ENCODE peak calls at places on chromosomes 2 and 18, in six cellular contexts. H, W, G, Y, R and Q are unnamed samples.

GRCh38 chr2:201414099-201415023 is 36.9 kb downstream of the TRAK2 start:
- DNase-seq in H (peak; percentile 38), W (no peak), G (no peak), Y (no peak), R (no peak), Q (no peak)

GRCh38 chr2:159773426-159773825 is 24.6 kb downstream of the CD302 start:
- DNase-seq in H (no peak), W (no peak), G (no peak), Y (no peak), R (no peak), Q (no peak)

GRCh38 chr2:42117923-42118758 is 51.0 kb upstream of the EML4 start:
- DNase-seq in H (peak; percentile 56), W (no peak), G (no peak), Y (no peak), R (no peak), Q (no peak)

GRCh38 chr2:29921560-29921915 is at the start of gene ALK:
- DNase-seq in H (no peak), W (peak; percentile 96), G (peak; percentile 87), Y (peak; percentile 88), R (peak; percentile 2), Q (peak; percentile 93)

GRCh38 chr2:44233450-44234128 is 41.7 kb upstream of the SLC3A1 start:
- DNase-seq in H (no peak), W (no peak), G (no peak), Y (no peak), R (no peak), Q (no peak)

GRCh38 chr2:239144713-239144999 is 256.2 kb downstream of the HDAC4 start:
- DNase-seq in H (no peak), W (no peak), G (no peak), Y (no peak), R (no peak), Q (no peak)

GRCh38 chr2:145593991-145594702 is 1074.2 kb upstream of the ZEB2 start:
- DNase-seq in H (no peak), W (peak; percentile 27), G (no peak), Y (no peak), R (no peak), Q (no peak)

GRCh38 chr2:12796617-12797016 is 79.9 kb downstream of the TRIB2 start:
- DNase-seq in H (no peak), W (no peak), G (no peak), Y (no peak), R (no peak), Q (no peak)

GRCh38 chr18:49178736-49179135 is 228.0 kb upstream of the SMAD7 start:
- DNase-seq in H (no peak), W (peak; percentile 25), G (peak; percentile 34), Y (peak; percentile 42), R (no peak), Q (peak; percentile 12)
- H3K27ac ChIP-seq in H (no peak overlapping the region), W (no peak overlapping the region), G (no peak overlapping the region), Y (no peak overlapping the region), R (no peak overlapping the region), Q (no peak overlapping the region)

GRCh38 chr2:100562613-100563406 is at the start of gene PDCL3:
- DNase-seq in H (peak; percentile 98), W (peak; percentile 98), G (peak; percentile 95), Y (peak; percentile 98), R (peak; percentile 86), Q (peak; percentile 98)
- TF ChIP-seq POLR2A in H (peak; percentile 81), W (peak; percentile 90), G (no peak), Y (peak; percentile 77), R (peak; percentile 40), Q (peak; percentile 82)

DNA sequence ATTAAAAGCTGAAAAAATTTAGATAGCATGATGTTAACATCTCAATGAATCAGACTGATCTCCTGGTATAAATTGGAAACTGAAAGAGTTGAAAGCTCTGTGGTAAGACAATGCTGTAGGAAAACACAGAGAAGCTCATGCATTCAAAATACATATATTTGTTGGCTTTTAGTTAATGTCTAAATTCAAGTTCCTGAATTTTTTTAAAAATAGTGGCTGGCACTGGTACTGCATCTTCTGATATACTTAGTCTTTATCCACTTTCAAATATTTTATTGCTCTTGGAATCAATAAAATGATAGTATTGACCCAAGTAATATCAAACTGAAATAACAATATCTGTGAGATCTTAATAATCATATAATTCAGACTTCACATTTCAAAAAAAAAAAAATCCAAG is 151.4 kb upstream of the FIGN start:
- DNase-seq in H (no peak), W (no peak), G (no peak), Y (no peak), R (no peak), Q (no peak)
- TF ChIP-seq CTCF in H (peak; percentile 3), W (no peak), G (no peak), Y (no peak), R (peak; percentile 32), Q (no peak)

GRCh38 chr18:48356151-48356745 is 52.9 kb downstream of the ZBTB7C start:
- DNase-seq in H (no peak), W (no peak), G (no peak), Y (no peak), R (no peak), Q (peak; percentile 84)

GRCh38 chr18:48356909-48357631 is 52.1 kb downstream of the ZBTB7C start:
- DNase-seq in H (no peak), W (no peak), G (no peak), Y (no peak), R (no peak), Q (peak; percentile 77)

GRCh38 chr18:48355526-48356115 is 53.6 kb downstream of the ZBTB7C start:
- DNase-seq in H (no peak), W (no peak), G (no peak), Y (no peak), R (no peak), Q (no peak)

GRCh38 chr18:48352051-48352755 is 57.0 kb downstream of the ZBTB7C start:
- DNase-seq in H (no peak), W (no peak), G (no peak), Y (no peak), R (no peak), Q (no peak)

GRCh38 chr18:48354746-48355260 is 54.4 kb downstream of the ZBTB7C start:
- DNase-seq in H (no peak), W (no peak), G (peak; percentile 9), Y (no peak), R (no peak), Q (no peak)
- H3K27ac ChIP-seq in H (no peak overlapping the region), W (no peak overlapping the region), G (no peak overlapping the region), Y (no peak overlapping the region), R (no peak overlapping the region), Q (no peak overlapping the region)

GRCh38 chr2:217922101-217923006 is 80.4 kb downstream of the TNS1 start:
- DNase-seq in H (no peak), W (peak; percentile 28), G (no peak), Y (peak; percentile 58), R (no peak), Q (peak; percentile 95)
- TF ChIP-seq POLR2A in H (no peak), W (no peak), G (no peak), Y (no peak), R (no peak), Q (no peak)

GRCh38 chr2:129810521-129810920 is 168.9 kb upstream of the RAB6C start:
- DNase-seq in H (no peak), W (no peak), G (no peak), Y (no peak), R (no peak), Q (no peak)
- TF ChIP-seq CTCF in H (no peak), W (no peak), G (no peak), Y (no peak), R (no peak), Q (no peak)

DNA sequence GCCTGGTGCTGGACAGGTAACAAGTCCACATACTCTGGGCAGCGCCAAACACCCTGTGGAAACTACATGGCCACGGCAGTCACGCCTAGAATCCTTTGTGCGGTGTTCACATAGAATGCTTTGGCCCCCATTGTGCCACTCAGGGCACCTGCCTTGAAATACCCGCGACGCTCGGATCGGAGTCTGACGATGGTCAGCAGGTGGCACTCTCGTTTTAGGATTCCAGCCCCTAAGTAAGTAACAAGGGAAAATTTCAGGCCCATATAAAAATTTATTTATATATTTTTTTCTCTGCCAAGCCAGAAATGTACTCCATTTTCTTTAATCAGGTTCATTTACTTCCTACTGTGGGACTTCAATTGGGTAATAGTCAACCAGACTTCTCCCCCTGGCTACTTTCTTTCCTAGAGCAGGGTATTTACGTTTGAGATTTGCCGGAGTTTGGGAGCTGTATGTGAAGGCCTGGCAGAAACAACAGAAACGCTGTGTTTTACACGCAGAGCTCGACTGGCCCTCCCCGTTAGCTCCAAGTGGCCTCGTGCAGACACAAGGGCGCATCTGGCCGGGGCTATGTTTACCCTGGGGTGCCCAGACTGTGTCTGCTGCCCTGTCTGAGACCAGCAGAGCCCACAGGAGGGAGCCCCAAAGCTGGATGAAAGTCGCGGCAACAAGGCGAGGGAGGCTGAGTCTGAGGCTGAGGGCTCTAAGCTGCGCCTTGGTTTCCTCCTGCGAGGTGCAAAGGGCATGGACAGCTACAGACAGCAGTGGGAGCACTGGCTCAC is 41.6 kb downstream of the LRRC30 start:
- DNase-seq in H (no peak), W (no peak), G (peak; percentile 60), Y (peak; percentile 63), R (no peak), Q (peak; percentile 76)
- H3K27ac ChIP-seq in H (no peak overlapping the region), W (no peak overlapping the region), G (peak overlapping the region; percentile 58), Y (no peak overlapping the region), R (peak overlapping the region; percentile 83), Q (peak overlapping the region; percentile 74)

GRCh38 chr2:223097888-223098383 is 45.9 kb downstream of the KCNE4 start:
- DNase-seq in H (no peak), W (no peak), G (no peak), Y (no peak), R (no peak), Q (no peak)

GRCh38 chr2:223102040-223102899 is 50.3 kb downstream of the KCNE4 start:
- DNase-seq in H (no peak), W (no peak), G (no peak), Y (no peak), R (no peak), Q (no peak)

GRCh38 chr2:223101340-223102039 is 49.5 kb downstream of the KCNE4 start:
- DNase-seq in H (peak; percentile 31), W (peak; percentile 38), G (peak; percentile 41), Y (peak; percentile 57), R (no peak), Q (no peak)

GRCh38 chr2:223100061-223100511 is 48.1 kb downstream of the KCNE4 start:
- DNase-seq in H (no peak), W (no peak), G (no peak), Y (peak; percentile 55), R (no peak), Q (peak; percentile 64)

GRCh38 chr2:223099561-223099960 is 47.6 kb downstream of the KCNE4 start:
- DNase-seq in H (no peak), W (no peak), G (no peak), Y (no peak), R (no peak), Q (no peak)
- TF ChIP-seq POLR2A in H (no peak), W (no peak), G (no peak), Y (no peak), R (no peak), Q (no peak)

GRCh38 chr18:12278765-12279682 is 24.9 kb downstream of the CIDEA start:
- DNase-seq in H (no peak), W (no peak), G (peak; percentile 40), Y (peak; percentile 44), R (no peak), Q (peak; percentile 88)
- TF ChIP-seq CTCF in H (no peak), W (no peak), G (no peak), Y (no peak), R (no peak), Q (no peak)

GRCh38 chr2:119481501-119482455 is 42.5 kb downstream of the SCTR start:
- DNase-seq in H (no peak), W (no peak), G (no peak), Y (no peak), R (no peak), Q (no peak)
- H3K27ac ChIP-seq in H (no peak overlapping the region), W (no peak overlapping the region), G (no peak overlapping the region), Y (no peak overlapping the region), R (no peak overlapping the region), Q (no peak overlapping the region)